ENCODE peak calls at places on chromosomes 5 and 9, in seven cellular contexts. One of them, this sample, is unnamed.

GRCh38 chr9:82148849-82149544 is 160.4 kb downstream of the SPATA31D1 start:
- DNase-seq in OCI-LY7: no peak
- DNase-seq in left lung: no peak
- DNase-seq in endodermal cell: no peak
- DNase-seq in foreskin fibroblast: peak
- DNase-seq in CD4-positive, CD25-positive, alpha-beta regulatory T cell: no peak
- DNase-seq in HFF-Myc: peak
- DNase-seq in this sample: no peak

GRCh38 chr5:142590451-142591240 is 95.2 kb downstream of the FGF1 start:
- DNase-seq in CD4-positive, CD25-positive, alpha-beta regulatory T cell: no peak
- DNase-seq in foreskin fibroblast: peak
- DNase-seq in left lung: no peak
- DNase-seq in HFF-Myc: no peak
- DNase-seq in endodermal cell: no peak
- DNase-seq in OCI-LY7: no peak
- DNase-seq in this sample: no peak

GRCh38 chr5:67795781-67796477 is 419.6 kb upstream of the PIK3R1 start:
- DNase-seq in CD4-positive, CD25-positive, alpha-beta regulatory T cell: no peak
- DNase-seq in HFF-Myc: no peak
- DNase-seq in endodermal cell: no peak
- DNase-seq in OCI-LY7: no peak
- DNase-seq in left lung: no peak
- DNase-seq in foreskin fibroblast: peak
- DNase-seq in this sample: no peak

GRCh38 chr9:134136117-134136996 is 475 bp downstream of the WDR5 start:
- DNase-seq in CD4-positive, CD25-positive, alpha-beta regulatory T cell: peak
- DNase-seq in HFF-Myc: no peak
- DNase-seq in left lung: no peak
- DNase-seq in endodermal cell: peak
- DNase-seq in foreskin fibroblast: no peak
- DNase-seq in OCI-LY7: peak
- DNase-seq in this sample: peak

GRCh38 chr5:152556779-152557178 is 151.7 kb upstream of the NMUR2 start:
- DNase-seq in left lung: no peak
- DNase-seq in HFF-Myc: no peak
- DNase-seq in endodermal cell: no peak
- DNase-seq in CD4-positive, CD25-positive, alpha-beta regulatory T cell: no peak
- DNase-seq in foreskin fibroblast: no peak
- DNase-seq in OCI-LY7: no peak
- DNase-seq in this sample: no peak

GRCh38 chr5:102666164-102666951 is 88.7 kb upstream of the PAM start:
- DNase-seq in HFF-Myc: peak
- DNase-seq in left lung: no peak
- DNase-seq in CD4-positive, CD25-positive, alpha-beta regulatory T cell: no peak
- DNase-seq in foreskin fibroblast: no peak
- DNase-seq in endodermal cell: no peak
- DNase-seq in OCI-LY7: no peak
- DNase-seq in this sample: no peak

GRCh38 chr5:78547731-78548189 is 100.8 kb downstream of the LHFPL2 start:
- DNase-seq in left lung: peak
- DNase-seq in HFF-Myc: peak
- DNase-seq in OCI-LY7: no peak
- DNase-seq in CD4-positive, CD25-positive, alpha-beta regulatory T cell: no peak
- DNase-seq in endodermal cell: no peak
- DNase-seq in foreskin fibroblast: peak
- DNase-seq in this sample: peak

GRCh38 chr5:82719368-82719767 is 357.8 kb downstream of the TMEM167A start:
- DNase-seq in foreskin fibroblast: no peak
- DNase-seq in left lung: no peak
- DNase-seq in HFF-Myc: no peak
- DNase-seq in OCI-LY7: no peak
- DNase-seq in CD4-positive, CD25-positive, alpha-beta regulatory T cell: no peak
- DNase-seq in endodermal cell: no peak
- DNase-seq in this sample: peak

GRCh38 chr5:8756498-8757084 is 789.3 kb downstream of the SEMA5A start:
- DNase-seq in CD4-positive, CD25-positive, alpha-beta regulatory T cell: no peak
- DNase-seq in endodermal cell: peak
- DNase-seq in foreskin fibroblast: peak
- DNase-seq in OCI-LY7: peak
- DNase-seq in HFF-Myc: peak
- DNase-seq in left lung: no peak
- DNase-seq in this sample: peak

GRCh38 chr5:81091199-81091598 is 131.0 kb downstream of the RASGRF2 start:
- DNase-seq in foreskin fibroblast: no peak
- DNase-seq in endodermal cell: no peak
- DNase-seq in HFF-Myc: no peak
- DNase-seq in left lung: no peak
- DNase-seq in CD4-positive, CD25-positive, alpha-beta regulatory T cell: no peak
- DNase-seq in OCI-LY7: no peak
- DNase-seq in this sample: no peak

GRCh38 chr9:130309689-130310455 is 44.3 kb downstream of the HMCN2 start:
- DNase-seq in endodermal cell: no peak
- DNase-seq in left lung: no peak
- DNase-seq in CD4-positive, CD25-positive, alpha-beta regulatory T cell: no peak
- DNase-seq in HFF-Myc: no peak
- DNase-seq in OCI-LY7: no peak
- DNase-seq in foreskin fibroblast: no peak
- DNase-seq in this sample: no peak

GRCh38 chr9:130310456-130310855 is 44.9 kb downstream of the HMCN2 start:
- DNase-seq in left lung: no peak
- DNase-seq in foreskin fibroblast: no peak
- DNase-seq in HFF-Myc: no peak
- DNase-seq in OCI-LY7: no peak
- DNase-seq in endodermal cell: no peak
- DNase-seq in CD4-positive, CD25-positive, alpha-beta regulatory T cell: no peak
- DNase-seq in this sample: no peak

GRCh38 chr9:130313103-130313858 is 47.7 kb downstream of the HMCN2 start:
- DNase-seq in foreskin fibroblast: no peak
- DNase-seq in HFF-Myc: no peak
- DNase-seq in CD4-positive, CD25-positive, alpha-beta regulatory T cell: no peak
- DNase-seq in endodermal cell: no peak
- DNase-seq in OCI-LY7: no peak
- DNase-seq in left lung: no peak
- DNase-seq in this sample: no peak

GRCh38 chr9:130311774-130312140 is 46.2 kb downstream of the HMCN2 start:
- DNase-seq in foreskin fibroblast: no peak
- DNase-seq in CD4-positive, CD25-positive, alpha-beta regulatory T cell: no peak
- DNase-seq in HFF-Myc: no peak
- DNase-seq in left lung: no peak
- DNase-seq in OCI-LY7: no peak
- DNase-seq in endodermal cell: no peak
- DNase-seq in this sample: no peak

DNA sequence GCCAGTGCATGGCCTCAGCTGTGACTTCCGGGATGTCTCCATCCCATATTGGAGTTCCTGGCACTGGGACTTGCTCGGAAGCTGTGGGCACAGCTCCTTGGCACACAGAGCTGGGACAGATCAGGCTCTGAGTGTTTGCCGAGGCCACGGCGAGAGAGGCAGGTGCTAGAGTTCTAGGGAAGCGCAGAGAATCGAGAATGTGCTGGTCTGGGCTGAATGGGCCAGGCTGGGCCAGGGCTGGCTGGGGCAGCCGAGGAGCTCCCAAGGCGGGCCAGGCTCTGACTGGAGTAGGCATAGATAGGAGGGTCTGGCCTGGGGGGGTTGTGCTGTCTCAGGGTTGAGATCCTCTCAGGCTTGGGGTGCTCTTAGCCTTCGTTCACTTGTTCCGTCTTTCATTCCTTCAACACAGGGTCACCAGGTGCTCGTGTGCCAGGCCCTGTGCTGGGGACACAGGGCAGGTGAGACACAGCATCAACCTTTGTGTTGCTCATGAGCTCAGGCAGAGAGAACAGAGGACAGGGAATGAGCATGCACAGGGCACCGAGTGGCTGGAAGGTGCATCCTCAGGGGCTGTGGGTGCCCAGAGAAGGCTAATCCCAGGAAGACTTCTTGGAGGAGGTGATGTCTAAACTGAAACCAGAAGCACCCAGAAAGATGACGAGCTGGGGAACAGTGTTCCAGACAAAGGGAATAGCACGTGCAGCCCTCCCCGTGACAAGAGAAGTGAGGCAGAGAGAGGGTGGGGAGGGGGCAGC is 45.6 kb downstream of the HMCN2 start:
- DNase-seq in left lung: no peak
- DNase-seq in CD4-positive, CD25-positive, alpha-beta regulatory T cell: no peak
- DNase-seq in endodermal cell: no peak
- DNase-seq in HFF-Myc: no peak
- DNase-seq in foreskin fibroblast: no peak
- DNase-seq in OCI-LY7: no peak
- DNase-seq in this sample: no peak
- H3K4me3 ChIP-seq in left lung: no peak
- H3K4me3 ChIP-seq in CD4-positive, CD25-positive, alpha-beta regulatory T cell: no peak
- H3K4me3 ChIP-seq in endodermal cell: no peak
- H3K4me3 ChIP-seq in HFF-Myc: no peak
- H3K4me3 ChIP-seq in foreskin fibroblast: no peak
- H3K4me3 ChIP-seq in OCI-LY7: no peak
- H3K4me3 ChIP-seq in this sample: no peak

GRCh38 chr9:131094622-131095021 is 1.7 kb upstream of the AIF1L start:
- DNase-seq in CD4-positive, CD25-positive, alpha-beta regulatory T cell: no peak
- DNase-seq in OCI-LY7: no peak
- DNase-seq in foreskin fibroblast: peak
- DNase-seq in HFF-Myc: peak
- DNase-seq in endodermal cell: no peak
- DNase-seq in left lung: no peak
- DNase-seq in this sample: peak
- H3K4me3 ChIP-seq in CD4-positive, CD25-positive, alpha-beta regulatory T cell: no peak
- H3K4me3 ChIP-seq in OCI-LY7: no peak
- H3K4me3 ChIP-seq in foreskin fibroblast: no peak
- H3K4me3 ChIP-seq in HFF-Myc: no peak
- H3K4me3 ChIP-seq in endodermal cell: no peak
- H3K4me3 ChIP-seq in left lung: no peak
- H3K4me3 ChIP-seq in this sample: no peak

GRCh38 chr9:24333629-24334028 is 212.1 kb downstream of the IZUMO3 start:
- DNase-seq in foreskin fibroblast: no peak
- DNase-seq in HFF-Myc: no peak
- DNase-seq in CD4-positive, CD25-positive, alpha-beta regulatory T cell: no peak
- DNase-seq in left lung: no peak
- DNase-seq in endodermal cell: no peak
- DNase-seq in OCI-LY7: no peak
- DNase-seq in this sample: no peak
- H3K4me3 ChIP-seq in foreskin fibroblast: no peak
- H3K4me3 ChIP-seq in HFF-Myc: no peak
- H3K4me3 ChIP-seq in CD4-positive, CD25-positive, alpha-beta regulatory T cell: no peak
- H3K4me3 ChIP-seq in left lung: no peak
- H3K4me3 ChIP-seq in endodermal cell: no peak
- H3K4me3 ChIP-seq in OCI-LY7: no peak
- H3K4me3 ChIP-seq in this sample: no peak

GRCh38 chr5:150599917-150600511 is 40.4 kb upstream of the SYNPO start:
- DNase-seq in CD4-positive, CD25-positive, alpha-beta regulatory T cell: no peak
- DNase-seq in OCI-LY7: no peak
- DNase-seq in left lung: peak
- DNase-seq in HFF-Myc: peak
- DNase-seq in foreskin fibroblast: peak
- DNase-seq in endodermal cell: no peak
- DNase-seq in this sample: peak
- H3K4me3 ChIP-seq in CD4-positive, CD25-positive, alpha-beta regulatory T cell: no peak
- H3K4me3 ChIP-seq in OCI-LY7: no peak
- H3K4me3 ChIP-seq in left lung: no peak
- H3K4me3 ChIP-seq in HFF-Myc: no peak
- H3K4me3 ChIP-seq in foreskin fibroblast: no peak
- H3K4me3 ChIP-seq in endodermal cell: no peak
- H3K4me3 ChIP-seq in this sample: no peak

GRCh38 chr5:344668-345067 is 23.2 kb downstream of the AHRR start:
- DNase-seq in left lung: no peak
- DNase-seq in CD4-positive, CD25-positive, alpha-beta regulatory T cell: no peak
- DNase-seq in foreskin fibroblast: no peak
- DNase-seq in HFF-Myc: no peak
- DNase-seq in OCI-LY7: no peak
- DNase-seq in endodermal cell: no peak
- DNase-seq in this sample: no peak

GRCh38 chr5:342501-343460 is 21.3 kb downstream of the AHRR start:
- DNase-seq in foreskin fibroblast: no peak
- DNase-seq in CD4-positive, CD25-positive, alpha-beta regulatory T cell: no peak
- DNase-seq in left lung: no peak
- DNase-seq in endodermal cell: no peak
- DNase-seq in OCI-LY7: no peak
- DNase-seq in HFF-Myc: no peak
- DNase-seq in this sample: no peak

GRCh38 chr5:346229-346935 is 24.9 kb downstream of the AHRR start:
- DNase-seq in endodermal cell: peak
- DNase-seq in OCI-LY7: no peak
- DNase-seq in foreskin fibroblast: no peak
- DNase-seq in left lung: no peak
- DNase-seq in HFF-Myc: no peak
- DNase-seq in CD4-positive, CD25-positive, alpha-beta regulatory T cell: no peak
- DNase-seq in this sample: no peak

GRCh38 chr5:345404-346195 is 24.1 kb downstream of the AHRR start:
- DNase-seq in OCI-LY7: no peak
- DNase-seq in endodermal cell: peak
- DNase-seq in CD4-positive, CD25-positive, alpha-beta regulatory T cell: no peak
- DNase-seq in foreskin fibroblast: peak
- DNase-seq in HFF-Myc: no peak
- DNase-seq in left lung: no peak
- DNase-seq in this sample: no peak

GRCh38 chr5:343461-344401 is 22.2 kb downstream of the AHRR start:
- DNase-seq in OCI-LY7: no peak
- DNase-seq in HFF-Myc: no peak
- DNase-seq in foreskin fibroblast: peak
- DNase-seq in left lung: no peak
- DNase-seq in endodermal cell: peak
- DNase-seq in CD4-positive, CD25-positive, alpha-beta regulatory T cell: peak
- DNase-seq in this sample: peak
- H3K4me3 ChIP-seq in OCI-LY7: no peak
- H3K4me3 ChIP-seq in HFF-Myc: peak
- H3K4me3 ChIP-seq in foreskin fibroblast: peak
- H3K4me3 ChIP-seq in left lung: peak
- H3K4me3 ChIP-seq in endodermal cell: no peak
- H3K4me3 ChIP-seq in CD4-positive, CD25-positive, alpha-beta regulatory T cell: no peak
- H3K4me3 ChIP-seq in this sample: no peak

GRCh38 chr5:149125386-149125891 is 15.9 kb upstream of the ABLIM3 start:
- DNase-seq in HFF-Myc: no peak
- DNase-seq in endodermal cell: peak
- DNase-seq in OCI-LY7: no peak
- DNase-seq in left lung: no peak
- DNase-seq in foreskin fibroblast: no peak
- DNase-seq in CD4-positive, CD25-positive, alpha-beta regulatory T cell: no peak
- DNase-seq in this sample: peak
- H3K4me3 ChIP-seq in HFF-Myc: no peak
- H3K4me3 ChIP-seq in endodermal cell: no peak
- H3K4me3 ChIP-seq in OCI-LY7: no peak
- H3K4me3 ChIP-seq in left lung: no peak
- H3K4me3 ChIP-seq in foreskin fibroblast: no peak
- H3K4me3 ChIP-seq in CD4-positive, CD25-positive, alpha-beta regulatory T cell: no peak
- H3K4me3 ChIP-seq in this sample: no peak

DNA sequence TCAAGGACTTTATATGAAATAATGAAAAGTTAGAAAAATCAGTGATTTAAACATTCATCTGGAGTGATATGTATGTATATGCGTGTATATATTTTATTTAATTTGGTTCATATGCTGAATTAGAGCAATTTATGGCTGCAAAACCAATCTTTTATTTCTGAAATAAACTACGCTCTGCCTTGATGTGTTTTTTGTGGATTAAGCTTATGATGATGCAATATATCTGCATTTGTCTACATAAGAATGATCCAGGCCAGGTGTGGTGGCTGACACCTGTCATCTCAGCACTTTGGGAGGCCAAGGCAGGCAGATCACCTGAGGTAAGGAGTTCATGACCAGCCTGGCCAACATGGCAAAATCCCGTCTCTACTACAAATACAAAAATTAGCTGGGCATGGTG is 1842.3 kb upstream of the CDH6 start:
- DNase-seq in OCI-LY7: no peak
- DNase-seq in foreskin fibroblast: no peak
- DNase-seq in CD4-positive, CD25-positive, alpha-beta regulatory T cell: no peak
- DNase-seq in left lung: no peak
- DNase-seq in HFF-Myc: no peak
- DNase-seq in endodermal cell: no peak
- DNase-seq in this sample: no peak
- H3K4me3 ChIP-seq in OCI-LY7: no peak
- H3K4me3 ChIP-seq in foreskin fibroblast: no peak
- H3K4me3 ChIP-seq in CD4-positive, CD25-positive, alpha-beta regulatory T cell: no peak
- H3K4me3 ChIP-seq in left lung: no peak
- H3K4me3 ChIP-seq in HFF-Myc: no peak
- H3K4me3 ChIP-seq in endodermal cell: no peak
- H3K4me3 ChIP-seq in this sample: no peak